ENCODE peak calls at places on chromosomes 11 and 22, in five cellular contexts. J, R, G, C and W are unnamed samples.

GRCh38 chr11:119615879-119616190 is 113.2 kb downstream of the NECTIN1 start:
- DNase-seq in G (no peak), C (no peak), J (no peak), R (no peak), W (no peak)

GRCh38 chr22:46842606-46843005 is 80.2 kb downstream of the TBC1D22A start:
- DNase-seq in R (no peak), G (peak), C (peak), J (no peak), W (no peak)

GRCh38 chr22:50200333-50201190 is at the start of gene SELENOO:
- DNase-seq in C (peak), R (peak), G (peak), J (peak), W (peak)

GRCh38 chr22:45551310-45552016 is 48.8 kb downstream of the FBLN1 start:
- DNase-seq in C (no peak), J (peak), R (no peak), G (no peak), W (peak)

GRCh38 chr11:1837171-1838076 is 1.4 kb upstream of the TNNI2 start:
- DNase-seq in R (peak), G (no peak), J (peak), C (peak), W (peak)

GRCh38 chr11:76752321-76753175 is 30.6 kb upstream of the TSKU start:
- DNase-seq in R (no peak), J (peak), C (no peak), G (no peak), W (peak)

GRCh38 chr11:12201016-12201985 is 90.9 kb downstream of the MICAL2 start:
- DNase-seq in C (peak), G (no peak), R (peak), J (peak), W (peak)

GRCh38 chr11:85941380-85941973 is 86.3 kb downstream of the CCDC83 start:
- DNase-seq in J (peak), G (peak), C (peak), R (peak), W (peak)

GRCh38 chr11:28836285-28837081 is 728.3 kb downstream of the METTL15 start:
- DNase-seq in G (no peak), R (no peak), C (peak), J (peak), W (peak)

GRCh38 chr11:120270386-120270785 is 30.4 kb downstream of the POU2F3 start:
- DNase-seq in J (peak), G (no peak), C (no peak), R (no peak), W (no peak)

GRCh38 chr22:22068657-22069056 is 86.1 kb upstream of the TOP3B start:
- DNase-seq in C (no peak), R (no peak), G (no peak), J (no peak), W (no peak)

GRCh38 chr11:105713106-105713505 is 103.2 kb downstream of the GRIA4 start:
- DNase-seq in J (no peak), G (no peak), C (no peak), R (no peak), W (no peak)

GRCh38 chr11:108131993-108132392 is 10.6 kb downstream of the ACAT1 start:
- DNase-seq in R (no peak), G (no peak), J (peak), C (no peak), W (no peak)

GRCh38 chr22:45537734-45538181 is 35.1 kb downstream of the FBLN1 start:
- DNase-seq in G (peak), C (no peak), R (peak), J (peak), W (peak)

GRCh38 chr11:114610984-114611944 is 15.7 kb upstream of the NXPE4 start:
- DNase-seq in J (peak), C (no peak), G (no peak), R (no peak), W (peak)

GRCh38 chr11:74325649-74326645 is 14.5 kb upstream of the P4HA3 start:
- DNase-seq in G (peak), R (peak), C (peak), J (peak), W (peak)

GRCh38 chr11:11602011-11602410 is 19.8 kb downstream of the GALNT18 start:
- DNase-seq in C (no peak), R (no peak), G (no peak), J (no peak), W (no peak)

GRCh38 chr11:69836401-69836800 is 17.2 kb upstream of the FGF3 start:
- DNase-seq in G (no peak), R (no peak), J (no peak), C (no peak), W (no peak)

GRCh38 chr11:43734256-43734655 is 53.7 kb downstream of the HSD17B12 start:
- DNase-seq in C (no peak), R (no peak), J (no peak), G (no peak), W (no peak)

GRCh38 chr11:17013548-17014320 is 480 bp downstream of the PLEKHA7 start:
- DNase-seq in G (no peak), C (no peak), J (no peak), R (no peak), W (no peak)

GRCh38 chr11:75562836-75563484 is 907 bp downstream of the SERPINH1 start:
- DNase-seq in G (no peak), R (no peak), J (peak), C (peak), W (peak)

GRCh38 chr22:27223317-27224177 is 566.2 kb downstream of the MIAT start:
- DNase-seq in C (peak), J (peak), G (no peak), R (no peak), W (peak)

GRCh38 chr22:48697694-48698276 is 1129.9 kb downstream of the BRD1 start:
- DNase-seq in C (no peak), R (no peak), G (no peak), J (no peak), W (no peak)

GRCh38 chr11:95134491-95134890 is 44.8 kb downstream of the ENDOD1 start:
- DNase-seq in G (peak), J (peak), R (peak), C (peak), W (peak)